ENCODE peak calls at places on chromosomes 16 and 17, in eight cellular contexts. C is psoas muscle; Q is activated CD4-positive, CD25-positive, alpha-beta regulatory T cell; M is left ventricle myocardium superior; G is tibial artery; X is GM23248; R is anterior cingulate cortex; B is adipocyte. N is an unnamed sample.

GRCh38 chr16:52227851-52228250 is 319.1 kb downstream of the TOX3 start:
- DNase-seq in B (no peak), C (no peak), Q (no peak), M (no peak), G (no peak), X (no peak), R (no peak), N (no peak)

GRCh38 chr16:77035361-77035760 is 155.6 kb upstream of the MON1B start:
- DNase-seq in M (no peak), C (no peak), X (no peak), Q (no peak), R (no peak), B (no peak), G (no peak), N (no peak)

GRCh38 chr16:85554791-85555548 is 58.2 kb upstream of the GSE1 start:
- DNase-seq in R (peak), B (peak), M (peak), X (peak), C (peak), G (peak), Q (no peak), N (no peak)

GRCh38 chr17:61309857-61310256 is 89.8 kb upstream of the TBX2 start:
- DNase-seq in R (no peak), Q (no peak), M (no peak), B (peak), X (peak), C (no peak), G (no peak), N (no peak)

GRCh38 chr16:84207266-84207665 is 16.3 kb downstream of the ADAD2 start:
- DNase-seq in B (no peak), C (no peak), X (no peak), G (no peak), M (no peak), Q (no peak), R (no peak), N (no peak)

GRCh38 chr17:61127960-61128359 is 271.7 kb upstream of the TBX2 start:
- DNase-seq in X (peak), M (no peak), R (no peak), G (no peak), B (peak), Q (no peak), C (no peak), N (no peak)

GRCh38 chr16:521381-522210 is 5.9 kb upstream of the CAPN15 start:
- DNase-seq in G (no peak), Q (no peak), B (no peak), M (no peak), R (no peak), C (no peak), X (no peak), N (no peak)

GRCh38 chr17:46810837-46811236 is 7.7 kb downstream of the WNT3 start:
- DNase-seq in B (no peak), M (no peak), R (no peak), Q (no peak), X (no peak), C (no peak), G (no peak), N (no peak)

GRCh38 chr17:19021622-19022083 is 17.1 kb upstream of the FAM83G start:
- DNase-seq in M (peak), X (peak), G (no peak), R (no peak), C (peak), B (no peak), Q (no peak), N (no peak)

GRCh38 chr16:86836503-86837125 is 258.3 kb downstream of the FOXL1 start:
- DNase-seq in B (peak), X (peak), R (no peak), G (no peak), Q (no peak), C (no peak), M (no peak), N (no peak)

GRCh38 chr17:54932711-54933110 is 32.1 kb downstream of the TOM1L1 start:
- DNase-seq in B (peak), R (no peak), G (no peak), M (no peak), Q (no peak), X (no peak), C (no peak), N (no peak)

GRCh38 chr16:66223176-66223780 is 143.2 kb upstream of the CDH5 start:
- DNase-seq in X (peak), B (peak), R (no peak), C (no peak), Q (no peak), G (peak), M (no peak), N (no peak)

GRCh38 chr17:57629470-57629869 is 115.6 kb downstream of the CCDC182 start:
- DNase-seq in B (no peak), M (no peak), Q (no peak), C (no peak), X (peak), G (peak), R (no peak), N (no peak)

GRCh38 chr16:1108299-1109252 is 12.5 kb upstream of the C1QTNF8 start:
- DNase-seq in X (peak), Q (no peak), B (no peak), M (peak), G (peak), R (peak), C (peak), N (no peak)

GRCh38 chr17:53313746-53314145 is 509.0 kb upstream of the KIF2B start:
- DNase-seq in M (no peak), C (no peak), R (no peak), Q (no peak), B (peak), X (peak), G (no peak), N (no peak)

GRCh38 chr17:45951941-45952340 is 47.1 kb upstream of the STH start:
- DNase-seq in M (no peak), B (no peak), R (no peak), G (no peak), C (no peak), X (no peak), Q (no peak), N (no peak)

GRCh38 chr17:21275579-21276339 is 8.8 kb upstream of the MAP2K3 start:
- DNase-seq in Q (peak), R (peak), B (peak), C (peak), X (peak), M (peak), G (peak), N (peak)

GRCh38 chr16:86739808-86740207 is 161.5 kb downstream of the FOXL1 start:
- DNase-seq in M (no peak), C (no peak), Q (no peak), G (no peak), R (no peak), B (no peak), X (no peak), N (no peak)

GRCh38 chr16:57903656-57904055 is 67.3 kb downstream of the CNGB1 start:
- DNase-seq in M (no peak), R (no peak), X (no peak), Q (no peak), B (no peak), G (no peak), C (no peak), N (no peak)

GRCh38 chr17:5630434-5630833 is 46.1 kb upstream of the NLRP1 start:
- DNase-seq in B (peak), M (no peak), G (no peak), X (peak), Q (no peak), C (no peak), R (no peak), N (no peak)

GRCh38 chr16:85994492-85995433 is 95.8 kb downstream of the IRF8 start:
- DNase-seq in C (no peak), R (no peak), B (no peak), M (no peak), G (no peak), Q (no peak), X (no peak), N (no peak)

GRCh38 chr16:84286568-84287220 is 8.0 kb upstream of the WFDC1 start:
- DNase-seq in X (peak), Q (no peak), B (peak), C (peak), G (peak), R (no peak), M (peak), N (no peak)

GRCh38 chr17:71505981-71506380 is 614.8 kb upstream of the SOX9 start:
- DNase-seq in B (no peak), X (no peak), G (no peak), C (no peak), Q (no peak), R (no peak), M (no peak), N (no peak)

GRCh38 chr16:2701713-2702437 is 18.1 kb downstream of the PRSS27 start:
- DNase-seq in Q (no peak), X (no peak), B (no peak), R (no peak), M (peak), C (no peak), G (no peak), N (no peak)